ENCODE peak calls at places on chromosomes 13 and 19, in five cellular contexts. L, A, F, U and W are unnamed samples.

GRCh38 chr19:36489920-36490415 is 607 bp upstream of the ZNF566 start:
- DNase-seq in L (peak; percentile 64), A (peak; percentile 96), F (peak; percentile 93), U (no peak), W (peak; percentile 89)

GRCh38 chr19:35249848-35250711 is 1.3 kb downstream of the LSR start:
- DNase-seq in L (no peak), A (no peak), F (no peak), U (peak; percentile 12), W (no peak)

GRCh38 chr19:48608798-48609263 is 2.3 kb downstream of the SPACA4 start:
- DNase-seq in L (no peak), A (peak; percentile 37), F (peak; percentile 73), U (no peak), W (no peak)

GRCh38 chr19:14530505-14530904 is 1.1 kb downstream of the TECR start:
- DNase-seq in L (no peak), A (no peak), F (no peak), U (no peak), W (no peak)

GRCh38 chr13:47499358-47500150 is 501.5 kb downstream of the SUCLA2 start:
- DNase-seq in L (peak; percentile 77), A (peak; percentile 88), F (peak; percentile 92), U (no peak), W (peak; percentile 67)

GRCh38 chr13:89763011-89763410 is 1584.5 kb upstream of the MIR17HG start:
- DNase-seq in L (no peak), A (peak; percentile 55), F (no peak), U (no peak), W (no peak)

GRCh38 chr19:1232652-1233360 is 5.0 kb downstream of the CBARP start:
- DNase-seq in L (no peak), A (peak; percentile 64), F (peak; percentile 40), U (no peak), W (no peak)

GRCh38 chr13:73451120-73452029 is 392.6 kb downstream of the KLF5 start:
- DNase-seq in L (no peak), A (no peak), F (no peak), U (no peak), W (no peak)

GRCh38 chr13:72255908-72256307 is 388.9 kb upstream of the DACH1 start:
- DNase-seq in L (no peak), A (peak; percentile 56), F (no peak), U (no peak), W (no peak)

GRCh38 chr19:58001895-58002369 is 688 bp downstream of the ZNF606 start:
- DNase-seq in L (no peak), A (peak; percentile 38), F (no peak), U (no peak), W (no peak)

GRCh38 chr13:80339841-80340642 is 884 bp downstream of the SPRY2 start:
- DNase-seq in L (no peak), A (peak; percentile 54), F (peak; percentile 75), U (peak; percentile 41), W (no peak)

GRCh38 chr19:58182989-58183821 is at the start of gene ZNF274:
- DNase-seq in L (peak; percentile 52), A (peak; percentile 89), F (peak; percentile 97), U (peak; percentile 89), W (peak; percentile 81)

GRCh38 chr19:12800873-12801465 is 631 bp downstream of the PRDX2 start:
- DNase-seq in L (no peak), A (no peak), F (peak; percentile 47), U (no peak), W (no peak)

GRCh38 chr19:17346109-17346671 is 8.8 kb downstream of the GTPBP3 start:
- DNase-seq in L (no peak), A (peak; percentile 47), F (peak; percentile 69), U (peak; percentile 68), W (no peak)

GRCh38 chr13:94902722-94903407 is 190.5 kb upstream of the SOX21 start:
- DNase-seq in L (no peak), A (no peak), F (no peak), U (no peak), W (no peak)

GRCh38 chr13:110575322-110576069 is 14.0 kb upstream of the RAB20 start:
- DNase-seq in L (no peak), A (peak; percentile 9), F (peak; percentile 39), U (no peak), W (no peak)

GRCh38 chr19:23098286-23098685 is 18.5 kb upstream of the ZNF730 start:
- DNase-seq in L (no peak), A (no peak), F (no peak), U (no peak), W (no peak)

GRCh38 chr13:111970501-111971155 is 96.3 kb upstream of the SOX1 start:
- DNase-seq in L (no peak), A (no peak), F (no peak), U (no peak), W (no peak)

GRCh38 chr13:93283255-93283654 is 56.6 kb downstream of the GPC6 start:
- DNase-seq in L (no peak), A (no peak), F (no peak), U (no peak), W (no peak)

GRCh38 chr13:22121340-22121739 is 450.5 kb downstream of the FGF9 start:
- DNase-seq in L (no peak), A (no peak), F (no peak), U (no peak), W (no peak)

GRCh38 chr13:113095146-113096051 is 10.2 kb upstream of the F7 start:
- DNase-seq in L (no peak), A (no peak), F (no peak), U (no peak), W (no peak)

GRCh38 chr19:48492925-48493717 is 18.5 kb downstream of the LMTK3 start:
- DNase-seq in L (peak; percentile 79), A (peak; percentile 90), F (peak; percentile 99), U (peak; percentile 96), W (peak; percentile 85)

GRCh38 chr13:48873081-48873480 is 102.6 kb upstream of the FNDC3A start:
- DNase-seq in L (no peak), A (no peak), F (peak; percentile 7), U (no peak), W (no peak)

GRCh38 chr13:60492187-60492586 is 95.2 kb downstream of the TDRD3 start:
- DNase-seq in L (no peak), A (no peak), F (no peak), U (no peak), W (no peak)

GRCh38 chr19:3275068-3275582 is 50.7 kb downstream of the CELF5 start:
- DNase-seq in L (no peak), A (no peak), F (no peak), U (no peak), W (no peak)
- H3K4me3 ChIP-seq in L (peak overlapping the region; percentile 25), A (peak overlapping the region; percentile 26), F (peak overlapping the region; percentile 65), U (no peak overlapping the region), W (peak overlapping the region; percentile 26)

GRCh38 chr13:91278888-91279287 is 68.6 kb upstream of the MIR17HG start:
- DNase-seq in L (no peak), A (no peak), F (no peak), U (no peak), W (no peak)

GRCh38 chr13:91280806-91281205 is 66.7 kb upstream of the MIR17HG start:
- DNase-seq in L (no peak), A (no peak), F (peak; percentile 1), U (no peak), W (no peak)

GRCh38 chr13:91286317-91286716 is 61.2 kb upstream of the MIR17HG start:
- DNase-seq in L (no peak), A (no peak), F (no peak), U (no peak), W (no peak)

DNA sequence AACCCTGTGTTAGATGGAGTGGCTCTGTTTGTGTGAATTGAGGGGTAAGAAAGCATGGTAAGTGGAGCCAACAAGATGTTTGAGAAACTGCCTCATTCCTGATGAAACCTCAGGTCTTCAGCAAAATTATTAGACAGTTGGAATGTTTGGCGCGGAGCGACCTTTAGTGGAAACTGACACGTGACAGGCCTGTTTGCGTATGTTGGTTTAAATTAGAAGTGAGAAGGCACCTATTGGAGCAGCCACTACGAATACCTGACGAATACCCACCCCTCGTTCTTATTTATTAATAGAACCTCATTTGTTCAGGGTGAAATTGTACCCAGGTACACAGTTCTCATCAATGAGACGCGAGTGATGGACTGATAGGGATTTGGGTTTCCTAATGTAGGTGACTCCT is 63.2 kb upstream of the MIR17HG start:
- DNase-seq in L (no peak), A (no peak), F (no peak), U (no peak), W (no peak)
- H3K4me3 ChIP-seq in L (no peak overlapping the region), A (no peak overlapping the region), F (no peak overlapping the region), U (no peak overlapping the region), W (no peak overlapping the region)

DNA sequence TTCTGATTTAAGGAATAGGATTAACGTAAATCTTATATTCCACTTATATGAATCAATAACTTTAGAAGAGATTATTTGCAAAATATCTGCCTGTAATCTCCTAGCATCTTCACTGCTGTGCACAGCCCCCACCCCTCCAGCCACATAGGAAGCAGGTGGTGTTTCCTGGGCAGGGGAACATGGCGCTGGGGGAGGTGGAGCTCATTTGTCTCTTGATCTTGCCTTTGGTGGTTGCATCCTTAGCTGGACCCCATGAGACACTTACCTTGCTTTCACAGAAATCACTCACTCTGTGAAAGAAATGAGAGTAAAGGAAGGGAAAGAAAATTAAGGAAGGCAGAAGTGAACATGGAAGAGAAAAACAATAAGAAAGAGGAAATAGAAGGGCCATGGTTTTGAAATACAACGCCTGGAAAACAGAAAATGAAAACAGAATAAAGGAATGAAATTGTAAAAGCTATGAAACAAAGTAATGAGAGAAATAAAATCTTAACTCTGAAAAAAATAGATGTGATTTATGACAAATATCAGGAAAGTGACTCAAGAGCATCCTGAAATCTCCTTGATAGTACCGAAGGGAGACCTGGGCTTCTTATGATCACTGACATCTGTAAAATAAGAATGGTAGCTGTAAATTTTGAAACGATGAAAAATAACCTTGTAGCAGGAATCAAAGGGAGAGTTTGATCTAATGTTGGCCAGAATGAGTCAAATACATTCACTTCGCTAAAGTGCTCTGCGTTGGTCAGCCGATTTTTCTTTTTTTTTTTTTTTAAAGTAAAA is 17.2 kb upstream of the RNASEH2B start:
- DNase-seq in L (no peak), A (no peak), F (no peak), U (no peak), W (no peak)
- H3K4me3 ChIP-seq in L (no peak overlapping the region), A (no peak overlapping the region), F (no peak overlapping the region), U (no peak overlapping the region), W (no peak overlapping the region)

DNA sequence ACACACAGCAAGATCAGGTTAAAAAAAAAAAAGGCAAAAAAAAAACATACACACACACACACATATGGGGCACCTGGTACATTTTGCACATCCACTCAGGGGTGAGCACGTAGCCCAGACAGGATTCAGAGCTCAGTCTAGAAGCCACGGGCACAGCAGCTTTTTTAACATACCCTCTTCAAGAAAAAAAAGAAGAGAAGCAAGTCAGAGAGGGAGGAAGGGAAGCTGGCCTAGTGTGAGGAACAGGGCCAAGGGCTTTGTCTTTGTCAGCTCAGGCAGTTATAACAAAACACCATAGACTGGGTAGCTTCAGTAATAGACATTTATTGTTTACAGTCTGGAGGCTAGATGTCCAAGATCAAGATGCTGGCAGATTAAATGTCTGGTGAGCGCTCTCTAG is 2.3 kb upstream of the TPM4 start:
- DNase-seq in L (no peak), A (no peak), F (no peak), U (no peak), W (no peak)
- H3K4me3 ChIP-seq in L (no peak overlapping the region), A (no peak overlapping the region), F (no peak overlapping the region), U (no peak overlapping the region), W (no peak overlapping the region)

DNA sequence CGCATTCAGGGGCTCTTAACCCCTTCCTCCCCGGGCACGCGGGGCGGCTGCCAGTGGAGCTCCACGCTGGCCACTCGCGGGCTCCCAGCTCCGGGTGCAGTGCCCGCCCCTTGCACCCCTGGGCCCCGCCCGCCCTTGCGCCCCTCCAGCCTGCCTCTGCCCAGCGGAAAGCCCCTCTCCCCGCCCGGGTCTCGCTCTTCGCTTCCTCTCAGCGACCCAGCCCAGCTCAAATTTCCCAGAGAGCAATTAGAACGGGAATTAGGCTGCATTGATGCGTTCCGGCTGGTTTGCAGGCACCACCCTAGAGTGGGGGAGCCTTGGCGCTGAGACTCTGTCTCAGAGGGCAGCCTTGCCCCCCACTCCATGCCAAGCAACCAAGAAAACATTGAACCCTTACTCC is 1.8 kb upstream of the GSX1 start:
- DNase-seq in L (no peak), A (no peak), F (no peak), U (no peak), W (no peak)
- H3K4me3 ChIP-seq in L (no peak overlapping the region), A (peak overlapping the region; percentile 36), F (no peak overlapping the region), U (no peak overlapping the region), W (no peak overlapping the region)